ENCODE peak calls at places on chromosomes 5 and 9, in five cellular contexts. L is cardiac muscle cell, V is hepatic stellate cell, E is NT2/D1, H is activated B cell treated with CpG ODN at 0.5 μM for 24 hours. Y is an unnamed sample.

GRCh38 chr9:26129216-26129615 is 451.0 kb upstream of the TUSC1 start:
- DNase-seq in L (no peak), V (no peak), E (no peak), H (no peak), Y (no peak)

GRCh38 chr5:54148858-54149257 is 161.5 kb downstream of the ARL15 start:
- DNase-seq in L (no peak), V (no peak), E (no peak), H (no peak), Y (no peak)

GRCh38 chr9:22084336-22085035 is 75.4 kb upstream of the CDKN2B start:
- DNase-seq in L (peak; percentile 80), V (peak; percentile 59), E (no peak), H (no peak), Y (no peak)

GRCh38 chr9:115369322-115369957 is 251.5 kb upstream of the TNC start:
- DNase-seq in L (peak; percentile 74), V (peak; percentile 9), E (no peak), H (no peak), Y (no peak)

GRCh38 chr5:6056280-6056679 is 322.1 kb downstream of the MED10 start:
- DNase-seq in L (no peak), V (no peak), E (no peak), H (no peak), Y (no peak)

GRCh38 chr5:98128271-98128670 is 645.2 kb upstream of the RGMB start:
- DNase-seq in L (no peak), V (no peak), E (no peak), H (no peak), Y (no peak)

GRCh38 chr5:37665889-37666288 is 174.0 kb downstream of the GDNF start:
- DNase-seq in L (peak; percentile 20), V (no peak), E (no peak), H (no peak), Y (no peak)

GRCh38 chr9:107927276-107927675 is 437.7 kb upstream of the KLF4 start:
- DNase-seq in L (no peak), V (no peak), E (no peak), H (no peak), Y (no peak)

GRCh38 chr5:61964199-61964598 is 341.8 kb upstream of the KIF2A start:
- DNase-seq in L (peak; percentile 0), V (no peak), E (no peak), H (no peak), Y (no peak)

GRCh38 chr9:130368631-130369103 is 76.1 kb upstream of the ASS1 start:
- DNase-seq in L (no peak), V (no peak), E (no peak), H (no peak), Y (no peak)

GRCh38 chr5:55857247-55857640 is 6.1 kb downstream of the IL31RA start:
- DNase-seq in L (no peak), V (no peak), E (no peak), H (no peak), Y (no peak)

GRCh38 chr9:100700689-100701318 is 122.9 kb downstream of the CAVIN4 start:
- DNase-seq in L (peak; percentile 54), V (no peak), E (peak; percentile 39), H (no peak), Y (peak; percentile 31)

GRCh38 chr5:132635873-132636272 is 22.1 kb upstream of the IL13 start:
- DNase-seq in L (no peak), V (no peak), E (no peak), H (no peak), Y (no peak)

GRCh38 chr5:1524799-1525623 is 1.3 kb upstream of the LPCAT1 start:
- DNase-seq in L (no peak), V (no peak), E (no peak), H (peak; percentile 27), Y (no peak)

GRCh38 chr9:97591535-97591934 is 41.6 kb downstream of the TSTD2 start:
- DNase-seq in L (no peak), V (no peak), E (no peak), H (no peak), Y (no peak)

GRCh38 chr9:88781500-88782391 is 209.5 kb upstream of the S1PR3 start:
- DNase-seq in L (peak; percentile 96), V (peak; percentile 53), E (peak; percentile 35), H (no peak), Y (no peak)

GRCh38 chr5:153905214-153905613 is 133.5 kb downstream of the FAM114A2 start:
- DNase-seq in L (no peak), V (no peak), E (no peak), H (no peak), Y (no peak)

GRCh38 chr5:147177125-147177840 is 57.5 kb upstream of the STK32A start:
- DNase-seq in L (peak; percentile 82), V (no peak), E (no peak), H (no peak), Y (no peak)

GRCh38 chr5:113269023-113269997 is 165.5 kb downstream of the TSSK1B start:
- DNase-seq in L (no peak), V (no peak), E (no peak), H (no peak), Y (no peak)

GRCh38 chr9:131035548-131035947 is 26.6 kb downstream of the LAMC3 start:
- DNase-seq in L (no peak), V (no peak), E (no peak), H (no peak), Y (no peak)

GRCh38 chr9:7238244-7238637 is 480.5 kb downstream of the KDM4C start:
- DNase-seq in L (no peak), V (no peak), E (no peak), H (no peak), Y (peak; percentile 48)

GRCh38 chr5:42854795-42855194 is 43.1 kb upstream of the SELENOP start:
- DNase-seq in L (no peak), V (no peak), E (no peak), H (no peak), Y (peak; percentile 68)

GRCh38 chr5:148966348-148966747 is 96.5 kb downstream of the SH3TC2 start:
- DNase-seq in L (no peak), V (no peak), E (no peak), H (no peak), Y (no peak)

GRCh38 chr9:129328357-129329103 is 150.5 kb upstream of the IER5L start:
- DNase-seq in L (peak; percentile 83), V (no peak), E (no peak), H (no peak), Y (no peak)

Y was measured in MM.1S.